ENCODE peak calls at places on chromosomes 3 and 15, in ten cellular contexts. One of them, this sample, is unnamed.

GRCh38 chr15:60093273-60094067 is 89.4 kb downstream of the FOXB1 start:
- DNase-seq in GM06990: no peak
- DNase-seq in GM10248: no peak
- DNase-seq in cardiac fibroblast: no peak
- DNase-seq in tibial artery: no peak
- DNase-seq in HL-60: no peak
- DNase-seq in dorsolateral prefrontal cortex: no peak
- DNase-seq in lung: no peak
- DNase-seq in PC-9: peak
- DNase-seq in left ventricle myocardium inferior: no peak
- DNase-seq in this sample: no peak

GRCh38 chr3:196055683-196056270 is 26.1 kb downstream of the TFRC start:
- DNase-seq in tibial artery: no peak
- DNase-seq in left ventricle myocardium inferior: no peak
- DNase-seq in HL-60: peak
- DNase-seq in PC-9: peak
- DNase-seq in GM10248: no peak
- DNase-seq in GM06990: no peak
- DNase-seq in lung: peak
- DNase-seq in cardiac fibroblast: peak
- DNase-seq in dorsolateral prefrontal cortex: no peak
- DNase-seq in this sample: no peak

GRCh38 chr3:47782538-47783308 is 1.0 kb upstream of the SMARCC1 start:
- DNase-seq in GM06990: peak
- DNase-seq in cardiac fibroblast: no peak
- DNase-seq in lung: no peak
- DNase-seq in dorsolateral prefrontal cortex: no peak
- DNase-seq in left ventricle myocardium inferior: no peak
- DNase-seq in PC-9: no peak
- DNase-seq in GM10248: no peak
- DNase-seq in HL-60: no peak
- DNase-seq in tibial artery: no peak
- DNase-seq in this sample: no peak

GRCh38 chr15:40554164-40554530 is 10.7 kb downstream of the CCDC32 start:
- DNase-seq in cardiac fibroblast: no peak
- DNase-seq in left ventricle myocardium inferior: no peak
- DNase-seq in GM10248: no peak
- DNase-seq in PC-9: no peak
- DNase-seq in tibial artery: no peak
- DNase-seq in HL-60: no peak
- DNase-seq in lung: no peak
- DNase-seq in GM06990: no peak
- DNase-seq in dorsolateral prefrontal cortex: no peak
- DNase-seq in this sample: no peak

GRCh38 chr3:38147434-38147833 is 9.0 kb downstream of the MYD88 start:
- DNase-seq in lung: no peak
- DNase-seq in HL-60: peak
- DNase-seq in PC-9: no peak
- DNase-seq in left ventricle myocardium inferior: no peak
- DNase-seq in tibial artery: no peak
- DNase-seq in GM06990: no peak
- DNase-seq in GM10248: no peak
- DNase-seq in cardiac fibroblast: no peak
- DNase-seq in dorsolateral prefrontal cortex: no peak
- DNase-seq in this sample: no peak

GRCh38 chr3:32947466-32948238 is 3.8 kb upstream of the CCR4 start:
- DNase-seq in GM06990: peak
- DNase-seq in GM10248: peak
- DNase-seq in HL-60: peak
- DNase-seq in tibial artery: peak
- DNase-seq in PC-9: peak
- DNase-seq in cardiac fibroblast: peak
- DNase-seq in lung: peak
- DNase-seq in left ventricle myocardium inferior: peak
- DNase-seq in dorsolateral prefrontal cortex: peak
- DNase-seq in this sample: peak

GRCh38 chr15:34436126-34436955 is 1.3 kb downstream of the GOLGA8A start:
- DNase-seq in left ventricle myocardium inferior: no peak
- DNase-seq in GM06990: peak
- DNase-seq in PC-9: peak
- DNase-seq in lung: no peak
- DNase-seq in HL-60: peak
- DNase-seq in cardiac fibroblast: peak
- DNase-seq in tibial artery: no peak
- DNase-seq in dorsolateral prefrontal cortex: peak
- DNase-seq in GM10248: peak
- DNase-seq in this sample: peak

GRCh38 chr15:63712828-63713520 is 115.8 kb downstream of the FBXL22 start:
- DNase-seq in GM10248: peak
- DNase-seq in left ventricle myocardium inferior: no peak
- DNase-seq in GM06990: peak
- DNase-seq in tibial artery: no peak
- DNase-seq in HL-60: no peak
- DNase-seq in lung: no peak
- DNase-seq in dorsolateral prefrontal cortex: no peak
- DNase-seq in PC-9: no peak
- DNase-seq in cardiac fibroblast: no peak
- DNase-seq in this sample: peak

GRCh38 chr3:51712511-51712931 is 5.7 kb downstream of the GRM2 start:
- DNase-seq in PC-9: no peak
- DNase-seq in GM06990: no peak
- DNase-seq in lung: no peak
- DNase-seq in tibial artery: no peak
- DNase-seq in cardiac fibroblast: no peak
- DNase-seq in HL-60: no peak
- DNase-seq in dorsolateral prefrontal cortex: no peak
- DNase-seq in GM10248: no peak
- DNase-seq in left ventricle myocardium inferior: no peak
- DNase-seq in this sample: no peak

GRCh38 chr3:183912895-183913579 is 28.4 kb upstream of the PARL start:
- DNase-seq in cardiac fibroblast: no peak
- DNase-seq in left ventricle myocardium inferior: no peak
- DNase-seq in PC-9: peak
- DNase-seq in HL-60: no peak
- DNase-seq in dorsolateral prefrontal cortex: no peak
- DNase-seq in GM10248: no peak
- DNase-seq in GM06990: no peak
- DNase-seq in lung: no peak
- DNase-seq in tibial artery: no peak
- DNase-seq in this sample: no peak

GRCh38 chr15:98800437-98801233 is 152.3 kb downstream of the IGF1R start:
- DNase-seq in GM10248: no peak
- DNase-seq in lung: peak
- DNase-seq in tibial artery: peak
- DNase-seq in cardiac fibroblast: peak
- DNase-seq in left ventricle myocardium inferior: no peak
- DNase-seq in PC-9: peak
- DNase-seq in GM06990: no peak
- DNase-seq in HL-60: peak
- DNase-seq in dorsolateral prefrontal cortex: peak
- DNase-seq in this sample: no peak

GRCh38 chr15:48565560-48566482 is 79.7 kb downstream of the FBN1 start:
- DNase-seq in tibial artery: no peak
- DNase-seq in GM06990: no peak
- DNase-seq in dorsolateral prefrontal cortex: no peak
- DNase-seq in cardiac fibroblast: peak
- DNase-seq in lung: no peak
- DNase-seq in HL-60: no peak
- DNase-seq in PC-9: peak
- DNase-seq in GM10248: no peak
- DNase-seq in left ventricle myocardium inferior: no peak
- DNase-seq in this sample: no peak

GRCh38 chr3:90102146-90102545 is 994.7 kb downstream of the EPHA3 start:
- DNase-seq in GM06990: no peak
- DNase-seq in lung: no peak
- DNase-seq in PC-9: no peak
- DNase-seq in cardiac fibroblast: no peak
- DNase-seq in GM10248: no peak
- DNase-seq in HL-60: no peak
- DNase-seq in dorsolateral prefrontal cortex: peak
- DNase-seq in tibial artery: no peak
- DNase-seq in left ventricle myocardium inferior: no peak
- DNase-seq in this sample: no peak

GRCh38 chr3:189898559-189899153 is 222.0 kb downstream of the P3H2 start:
- DNase-seq in cardiac fibroblast: peak
- DNase-seq in dorsolateral prefrontal cortex: no peak
- DNase-seq in lung: no peak
- DNase-seq in left ventricle myocardium inferior: no peak
- DNase-seq in GM06990: no peak
- DNase-seq in GM10248: no peak
- DNase-seq in PC-9: no peak
- DNase-seq in tibial artery: no peak
- DNase-seq in HL-60: no peak
- DNase-seq in this sample: no peak

GRCh38 chr15:96276438-96277210 is 53.9 kb upstream of the NR2F2 start:
- DNase-seq in tibial artery: no peak
- DNase-seq in cardiac fibroblast: peak
- DNase-seq in lung: no peak
- DNase-seq in HL-60: no peak
- DNase-seq in GM06990: no peak
- DNase-seq in left ventricle myocardium inferior: no peak
- DNase-seq in dorsolateral prefrontal cortex: no peak
- DNase-seq in GM10248: no peak
- DNase-seq in PC-9: peak
- DNase-seq in this sample: no peak

GRCh38 chr3:8769088-8769822 is at the start of gene OXTR:
- DNase-seq in tibial artery: no peak
- DNase-seq in cardiac fibroblast: peak
- DNase-seq in PC-9: no peak
- DNase-seq in dorsolateral prefrontal cortex: peak
- DNase-seq in GM06990: peak
- DNase-seq in left ventricle myocardium inferior: peak
- DNase-seq in lung: no peak
- DNase-seq in HL-60: peak
- DNase-seq in GM10248: peak
- DNase-seq in this sample: peak

GRCh38 chr3:130894130-130894872 is 417 bp downstream of the ATP2C1 start:
- DNase-seq in HL-60: peak
- DNase-seq in GM10248: peak
- DNase-seq in PC-9: no peak
- DNase-seq in dorsolateral prefrontal cortex: peak
- DNase-seq in cardiac fibroblast: no peak
- DNase-seq in GM06990: no peak
- DNase-seq in left ventricle myocardium inferior: peak
- DNase-seq in lung: peak
- DNase-seq in tibial artery: peak
- DNase-seq in this sample: peak
- TF ChIP-seq CTCF in HL-60: no peak
- TF ChIP-seq CTCF in GM10248: no peak
- TF ChIP-seq CTCF in PC-9: no peak
- TF ChIP-seq CTCF in dorsolateral prefrontal cortex: no peak
- TF ChIP-seq CTCF in cardiac fibroblast: no peak
- TF ChIP-seq CTCF in GM06990: no peak
- TF ChIP-seq CTCF in left ventricle myocardium inferior: no peak
- TF ChIP-seq CTCF in lung: no peak
- TF ChIP-seq CTCF in tibial artery: no peak
- TF ChIP-seq CTCF in this sample: no peak

DNA sequence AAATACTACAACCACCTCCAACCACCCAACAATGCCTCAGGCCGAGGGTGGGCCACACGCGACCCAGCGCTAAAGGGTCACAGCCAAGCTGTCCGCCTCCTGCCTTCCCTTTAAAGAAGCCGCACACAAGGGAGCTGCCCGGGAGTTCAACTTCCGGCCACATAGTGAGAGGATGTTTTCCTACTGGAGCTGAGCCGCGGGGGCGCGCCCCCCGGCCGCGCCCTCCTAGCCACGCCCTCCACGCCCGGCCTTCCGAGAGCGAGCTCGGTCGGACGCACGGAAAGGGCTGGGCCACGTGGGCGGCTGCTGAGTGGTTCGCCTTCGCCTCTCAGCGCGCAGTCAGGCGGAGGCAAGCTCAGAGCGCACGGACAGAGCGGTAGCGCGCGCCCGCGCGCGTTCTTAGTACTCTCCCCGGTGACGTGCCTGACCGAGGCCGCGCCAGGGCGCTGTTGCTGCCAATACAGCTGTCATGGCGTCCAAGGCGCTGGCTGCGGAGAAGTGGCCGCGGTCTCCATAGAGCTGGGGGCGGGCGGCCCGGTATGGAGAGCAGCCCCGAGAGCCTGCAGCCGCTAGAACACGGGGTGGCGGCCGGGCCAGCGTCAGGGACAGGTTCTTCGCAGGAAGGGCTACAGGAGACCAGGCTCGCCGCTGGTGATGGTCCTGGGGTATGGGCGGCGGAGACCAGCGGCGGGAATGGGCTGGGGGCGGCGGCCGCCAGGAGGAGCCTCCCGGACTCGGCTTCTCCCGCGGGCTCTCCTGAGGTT is at the start of gene MINDY2:
- DNase-seq in HL-60: peak
- DNase-seq in dorsolateral prefrontal cortex: peak
- DNase-seq in GM10248: peak
- DNase-seq in cardiac fibroblast: peak
- DNase-seq in PC-9: peak
- DNase-seq in lung: peak
- DNase-seq in left ventricle myocardium inferior: peak
- DNase-seq in tibial artery: peak
- DNase-seq in GM06990: peak
- DNase-seq in this sample: peak
- TF ChIP-seq CTCF in HL-60: peak
- TF ChIP-seq CTCF in dorsolateral prefrontal cortex: peak
- TF ChIP-seq CTCF in GM10248: peak
- TF ChIP-seq CTCF in cardiac fibroblast: peak
- TF ChIP-seq CTCF in PC-9: no peak
- TF ChIP-seq CTCF in lung: no peak
- TF ChIP-seq CTCF in left ventricle myocardium inferior: peak
- TF ChIP-seq CTCF in tibial artery: peak
- TF ChIP-seq CTCF in GM06990: peak
- TF ChIP-seq CTCF in this sample: peak

GRCh38 chr3:140023616-140024530 is 88.9 kb downstream of the CLSTN2 start:
- DNase-seq in GM10248: no peak
- DNase-seq in left ventricle myocardium inferior: peak
- DNase-seq in lung: no peak
- DNase-seq in dorsolateral prefrontal cortex: peak
- DNase-seq in PC-9: no peak
- DNase-seq in GM06990: no peak
- DNase-seq in HL-60: no peak
- DNase-seq in cardiac fibroblast: no peak
- DNase-seq in tibial artery: peak
- DNase-seq in this sample: no peak
- TF ChIP-seq CTCF in GM10248: no peak
- TF ChIP-seq CTCF in left ventricle myocardium inferior: no peak
- TF ChIP-seq CTCF in lung: no peak
- TF ChIP-seq CTCF in dorsolateral prefrontal cortex: no peak
- TF ChIP-seq CTCF in PC-9: no peak
- TF ChIP-seq CTCF in GM06990: no peak
- TF ChIP-seq CTCF in HL-60: no peak
- TF ChIP-seq CTCF in cardiac fibroblast: no peak
- TF ChIP-seq CTCF in tibial artery: no peak
- TF ChIP-seq CTCF in this sample: no peak

DNA sequence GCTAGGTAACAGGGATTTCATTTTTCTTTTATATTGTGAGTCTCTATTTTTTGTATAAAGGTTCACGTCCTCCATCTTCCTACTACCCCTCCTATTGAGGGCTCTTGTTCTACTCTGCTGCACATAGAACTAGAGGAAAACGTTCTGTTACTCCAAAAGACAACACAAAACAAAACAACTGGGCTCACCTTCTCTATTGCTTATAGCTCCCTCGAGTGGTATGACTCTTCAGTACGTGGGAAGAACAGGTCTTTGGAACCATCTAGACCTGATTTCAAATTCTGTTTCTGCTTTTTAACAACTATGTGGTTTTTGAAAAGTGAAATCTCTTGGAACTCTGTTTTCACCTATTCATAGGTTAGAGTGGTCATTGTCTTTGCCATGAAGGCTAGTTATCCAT is 515.3 kb downstream of the SOX2 start:
- DNase-seq in tibial artery: no peak
- DNase-seq in left ventricle myocardium inferior: no peak
- DNase-seq in GM10248: no peak
- DNase-seq in HL-60: no peak
- DNase-seq in cardiac fibroblast: no peak
- DNase-seq in dorsolateral prefrontal cortex: no peak
- DNase-seq in GM06990: no peak
- DNase-seq in PC-9: no peak
- DNase-seq in lung: no peak
- DNase-seq in this sample: no peak
- TF ChIP-seq CTCF in tibial artery: no peak
- TF ChIP-seq CTCF in left ventricle myocardium inferior: no peak
- TF ChIP-seq CTCF in GM10248: no peak
- TF ChIP-seq CTCF in HL-60: no peak
- TF ChIP-seq CTCF in cardiac fibroblast: no peak
- TF ChIP-seq CTCF in dorsolateral prefrontal cortex: no peak
- TF ChIP-seq CTCF in GM06990: no peak
- TF ChIP-seq CTCF in PC-9: peak
- TF ChIP-seq CTCF in lung: no peak
- TF ChIP-seq CTCF in this sample: peak

This sample was measured in GM13977.